ENCODE peak calls at places on chromosome 6, in six cellular contexts. C is NCI-H1417 treated with DMSO at 0.1 percent for 48 hours; Y is stimulated activated CD4-positive, alpha-beta T cell treated with anti-CD3 and anti-CD28 coated beads, Interleukin-2, amount 100 ng/mL, for 48 hours; Q is foreskin fibroblast; Z is fibroblast of mammary gland; J is tibial nerve. F is an unnamed sample.
A peak's percentile ranks its signal among the peaks of the same experiment; 100 is the strongest.

GRCh38 chr6:62345446-62345845 is 59.4 kb upstream of the KHDRBS2 start:
- DNase-seq in C (no peak), Y (no peak), Q (no peak), Z (no peak), J (no peak), F (no peak)

GRCh38 chr6:30441171-30441570 is 48.1 kb upstream of the HLA-E start:
- DNase-seq in C (no peak), Y (no peak), Q (no peak), Z (no peak), J (no peak), F (no peak)

GRCh38 chr6:37056439-37057127 is 51.1 kb downstream of the FGD2 start:
- DNase-seq in C (no peak), Y (no peak), Q (peak; percentile 28), Z (peak; percentile 26), J (no peak), F (no peak)

GRCh38 chr6:135796884-135797283 is 54.6 kb upstream of the PDE7B start:
- DNase-seq in C (no peak), Y (no peak), Q (peak; percentile 11), Z (peak; percentile 11), J (no peak), F (no peak)

GRCh38 chr6:87808005-87808757 is 106.1 kb upstream of the AKIRIN2 start:
- DNase-seq in C (no peak), Y (no peak), Q (peak; percentile 52), Z (peak; percentile 73), J (no peak), F (peak; percentile 72)

GRCh38 chr6:17725083-17725482 is 18.4 kb upstream of the NUP153 start:
- DNase-seq in C (no peak), Y (no peak), Q (peak; percentile 26), Z (peak; percentile 43), J (no peak), F (no peak)

GRCh38 chr6:57305112-57305511 is 12.3 kb upstream of the PRIM2 start:
- DNase-seq in C (no peak), Y (no peak), Q (peak; percentile 46), Z (peak; percentile 49), J (no peak), F (no peak)

GRCh38 chr6:89378628-89379027 is 26.1 kb upstream of the UBE2J1 start:
- DNase-seq in C (no peak), Y (no peak), Q (no peak), Z (no peak), J (no peak), F (no peak)

GRCh38 chr6:139402935-139403386 is 28.5 kb upstream of the CITED2 start:
- DNase-seq in C (no peak), Y (no peak), Q (peak; percentile 94), Z (peak; percentile 97), J (no peak), F (no peak)

GRCh38 chr6:47057830-47058540 is 15.9 kb upstream of the ADGRF1 start:
- DNase-seq in C (no peak), Y (no peak), Q (no peak), Z (peak; percentile 20), J (no peak), F (no peak)

GRCh38 chr6:87870606-87871005 is 168.6 kb upstream of the AKIRIN2 start:
- DNase-seq in C (no peak), Y (no peak), Q (no peak), Z (no peak), J (no peak), F (no peak)

GRCh38 chr6:37205189-37205996 is 35.4 kb downstream of the PIM1 start:
- DNase-seq in C (no peak), Y (no peak), Q (no peak), Z (no peak), J (no peak), F (no peak)

GRCh38 chr6:16828058-16828457 is 66.8 kb upstream of the ATXN1 start:
- DNase-seq in C (no peak), Y (no peak), Q (no peak), Z (no peak), J (no peak), F (no peak)

GRCh38 chr6:78810698-78811097 is 56.7 kb upstream of the IRAK1BP1 start:
- DNase-seq in C (no peak), Y (no peak), Q (peak; percentile 60), Z (peak; percentile 70), J (no peak), F (no peak)

GRCh38 chr6:33798343-33798848 is 5.4 kb downstream of the MLN start:
- DNase-seq in C (no peak), Y (no peak), Q (no peak), Z (no peak), J (no peak), F (no peak)

GRCh38 chr6:1601616-1602355 is 7.9 kb upstream of the FOXC1 start:
- DNase-seq in C (no peak), Y (no peak), Q (no peak), Z (no peak), J (no peak), F (no peak)

GRCh38 chr6:139306582-139306981 is 14.8 kb upstream of the TXLNB start:
- DNase-seq in C (no peak), Y (no peak), Q (no peak), Z (no peak), J (no peak), F (no peak)

GRCh38 chr6:34598725-34599124 is 42.6 kb upstream of the SPDEF start:
- DNase-seq in C (no peak), Y (no peak), Q (no peak), Z (no peak), J (no peak), F (no peak)

GRCh38 chr6:133707456-133707855 is 181.5 kb upstream of the TCF21 start:
- DNase-seq in C (no peak), Y (no peak), Q (peak; percentile 87), Z (peak; percentile 96), J (no peak), F (no peak)

GRCh38 chr6:54427396-54427910 is 119.2 kb downstream of the TINAG start:
- DNase-seq in C (no peak), Y (no peak), Q (peak; percentile 68), Z (peak; percentile 51), J (no peak), F (no peak)

GRCh38 chr6:137112067-137112355 is 61.4 kb downstream of the IL22RA2 start:
- DNase-seq in C (no peak), Y (no peak), Q (peak; percentile 65), Z (peak; percentile 87), J (no peak), F (no peak)

GRCh38 chr6:4567141-4567540 is 209.1 kb upstream of the CDYL start:
- DNase-seq in C (no peak), Y (no peak), Q (peak; percentile 20), Z (peak; percentile 22), J (no peak), F (no peak)

GRCh38 chr6:141464490-141464889 is 668.2 kb upstream of the GJE1 start:
- DNase-seq in C (peak; percentile 98), Y (no peak), Q (peak; percentile 61), Z (peak; percentile 87), J (no peak), F (no peak)

GRCh38 chr6:10904015-10904414 is 17.2 kb downstream of the SYCP2L start:
- DNase-seq in C (no peak), Y (no peak), Q (no peak), Z (no peak), J (no peak), F (no peak)

GRCh38 chr6:123118811-123119210 is 122.8 kb downstream of the CLVS2 start:
- DNase-seq in C (no peak), Y (no peak), Q (no peak), Z (no peak), J (no peak), F (no peak)

GRCh38 chr6:31532644-31533454 is 4.1 kb downstream of the MCCD1 start:
- DNase-seq in C (no peak), Y (no peak), Q (no peak), Z (no peak), J (no peak), F (no peak)

GRCh38 chr6:36793296-36793912 is 45.8 kb downstream of the CPNE5 start:
- DNase-seq in C (no peak), Y (no peak), Q (no peak), Z (no peak), J (no peak), F (no peak)

GRCh38 chr6:46016063-46016608 is 476 bp upstream of the CLIC5 start:
- DNase-seq in C (no peak), Y (no peak), Q (no peak), Z (no peak), J (no peak), F (no peak)

GRCh38 chr6:24931296-24931695 is 4.5 kb downstream of the RIPOR2 start:
- DNase-seq in C (no peak), Y (no peak), Q (no peak), Z (peak; percentile 39), J (no peak), F (no peak)

GRCh38 chr6:56515081-56515905 is 127.4 kb downstream of the DST start:
- DNase-seq in C (no peak), Y (no peak), Q (no peak), Z (no peak), J (no peak), F (no peak)

GRCh38 chr6:114096553-114097172 is 125.7 kb upstream of the HDAC2 start:
- DNase-seq in C (no peak), Y (peak; percentile 24), Q (peak; percentile 65), Z (peak; percentile 19), J (no peak), F (no peak)

GRCh38 chr6:70280462-70280861 is 22.4 kb downstream of the COL9A1 start:
- DNase-seq in C (peak; percentile 42), Y (no peak), Q (no peak), Z (no peak), J (no peak), F (no peak)

GRCh38 chr6:1103945-1104623 is 207.8 kb upstream of the FOXQ1 start:
- DNase-seq in C (no peak), Y (no peak), Q (peak; percentile 46), Z (no peak), J (no peak), F (no peak)

GRCh38 chr6:36544228-36544627 is 3.1 kb downstream of the STK38 start:
- DNase-seq in C (no peak), Y (no peak), Q (peak; percentile 82), Z (peak; percentile 77), J (no peak), F (no peak)

GRCh38 chr6:32393660-32394420 is 13.1 kb downstream of the BTNL2 start:
- DNase-seq in C (no peak), Y (no peak), Q (peak; percentile 7), Z (peak; percentile 50), J (no peak), F (no peak)